ENCODE peak calls at places on chromosome 12, in five cellular contexts. J is colonic mucosa; Z is NT2/D1; X is cardiac muscle cell; R is CD8-positive, alpha-beta memory T cell. A is an unnamed sample. For H3K9me3, the result is how much of the 10 kb centered on the place peaks cover.

GRCh38 chr12:6694701-6695100 is 5.5 kb upstream of the ZNF384 start:
- DNase-seq in J (no peak), R (no peak), X (no peak), Z (no peak), A (no peak)

GRCh38 chr12:118307069-118307954 is 65.4 kb downstream of the TAOK3 start:
- DNase-seq in J (no peak), R (no peak), X (no peak), Z (no peak), A (no peak)

GRCh38 chr12:46669720-46670119 is 156.1 kb downstream of the SLC38A4 start:
- DNase-seq in J (no peak), Z (peak), X (no peak), R (no peak), A (no peak)

GRCh38 chr12:116087399-116087798 is 190.1 kb downstream of the MED13L start:
- DNase-seq in J (no peak), X (no peak), Z (no peak), R (no peak), A (no peak)

GRCh38 chr12:51011960-51012359 is 14.2 kb downstream of the SLC11A2 start:
- DNase-seq in X (no peak), J (no peak), Z (no peak), R (no peak), A (no peak)

GRCh38 chr12:6375269-6376078 is at the start of gene SCNN1A:
- DNase-seq in Z (peak), R (no peak), J (peak), X (no peak), A (peak)

GRCh38 chr12:114274131-114274530 is 131.8 kb downstream of the TBX5 start:
- DNase-seq in J (no peak), R (no peak), Z (no peak), X (no peak), A (no peak)

GRCh38 chr12:107593713-107594381 is 91.8 kb upstream of the PWP1 start:
- DNase-seq in X (no peak), J (no peak), R (no peak), Z (no peak), A (no peak)

GRCh38 chr12:29574500-29574899 is 77.0 kb upstream of the OVCH1 start:
- DNase-seq in J (no peak), X (no peak), Z (no peak), R (no peak), A (peak)

GRCh38 chr12:108854055-108854452 is 3.3 kb downstream of the SSH1 start:
- DNase-seq in R (no peak), X (no peak), Z (no peak), J (no peak), A (no peak)

GRCh38 chr12:114166360-114166759 is 200.2 kb upstream of the RBM19 start:
- DNase-seq in Z (peak), R (no peak), X (peak), J (no peak), A (peak)

GRCh38 chr12:48003226-48004038 is 844 bp downstream of the COL2A1 start:
- DNase-seq in X (peak), Z (no peak), J (no peak), R (no peak), A (no peak)

GRCh38 chr12:85549658-85550057 is 269.6 kb downstream of the ALX1 start:
- DNase-seq in X (no peak), Z (no peak), R (no peak), J (no peak), A (peak)

GRCh38 chr12:47870175-47870781 is 34.5 kb downstream of the VDR start:
- DNase-seq in J (peak), X (peak), Z (peak), R (no peak), A (peak)

GRCh38 chr12:82436354-82436753 is 78.0 kb downstream of the METTL25 start:
- DNase-seq in R (no peak), J (no peak), Z (no peak), X (no peak), A (no peak)

GRCh38 chr12:117622087-117622486 is 260.7 kb upstream of the NOS1 start:
- DNase-seq in R (no peak), J (no peak), Z (no peak), X (no peak), A (no peak)

GRCh38 chr12:124713436-124714082 is 146.1 kb upstream of the NCOR2 start:
- DNase-seq in Z (no peak), R (peak), J (peak), X (no peak), A (peak)

GRCh38 chr12:80045594-80045993 is 53.7 kb upstream of the OTOGL start:
- DNase-seq in Z (no peak), X (no peak), R (no peak), J (no peak), A (no peak)

GRCh38 chr12:16165506-16165905 is 112.0 kb downstream of the SLC15A5 start:
- DNase-seq in Z (peak), J (peak), R (no peak), X (peak), A (peak)

GRCh38 chr12:99611117-99611516 is 36.4 kb upstream of the GARIN6 start:
- DNase-seq in Z (no peak), J (no peak), R (no peak), X (no peak), A (no peak)

GRCh38 chr12:23221066-23221465 is 596.1 kb downstream of the ETNK1 start:
- DNase-seq in X (no peak), R (no peak), Z (peak), J (no peak), A (no peak)

GRCh38 chr12:47725091-47725772 is at the start of gene ENDOU:
- DNase-seq in Z (no peak), J (no peak), R (no peak), X (no peak), A (no peak)

GRCh38 chr12:66636771-66637170 is 42.1 kb downstream of the GRIP1 start:
- DNase-seq in R (no peak), X (no peak), Z (no peak), J (no peak), A (no peak)

GRCh38 chr12:98645572-98646067 is 530 bp downstream of the APAF1 start:
- DNase-seq in X (peak), Z (no peak), J (peak), R (no peak), A (peak)

GRCh38 chr12:111893287-111893686 is 51.3 kb downstream of the MAPKAPK5 start:
- DNase-seq in X (no peak), J (no peak), Z (no peak), R (no peak), A (no peak)

GRCh38 chr12:113297621-113298471 is 37.1 kb downstream of the SLC8B1 start:
- DNase-seq in Z (no peak), R (no peak), X (no peak), J (no peak), A (no peak)

GRCh38 chr12:9405861-9406563 is 197.8 kb upstream of the PZP start:
- DNase-seq in Z (no peak), J (no peak), X (no peak), R (no peak), A (no peak)

GRCh38 chr12:12600659-12601058 is 11.0 kb upstream of the CREBL2 start:
- DNase-seq in R (no peak), Z (no peak), J (no peak), X (no peak), A (no peak)

GRCh38 chr12:108896331-108896730 is 16.4 kb downstream of the DAO start:
- DNase-seq in Z (no peak), J (no peak), X (no peak), R (no peak), A (no peak)

GRCh38 chr12:122023339-122024131 is 1.9 kb downstream of the BCL7A start:
- DNase-seq in X (peak), R (no peak), Z (no peak), J (peak), A (peak)

GRCh38 chr12:89135976-89136634 is 216.2 kb downstream of the DUSP6 start:
- DNase-seq in Z (no peak), X (no peak), J (no peak), R (no peak), A (no peak)

GRCh38 chr12:84046869-84047268 is 865.7 kb downstream of the SLC6A15 start:
- DNase-seq in Z (no peak), X (no peak), R (no peak), J (no peak), A (no peak)

GRCh38 chr12:90428881-90429280 is 526.1 kb downstream of the CCER1 start:
- DNase-seq in Z (no peak), X (no peak), J (no peak), R (no peak), A (no peak)

GRCh38 chr12:43271659-43272058 is 280.3 kb downstream of the ADAMTS20 start:
- DNase-seq in Z (no peak), J (no peak), R (no peak), X (no peak), A (no peak)

GRCh38 chr12:43273467-43273866 is 278.5 kb downstream of the ADAMTS20 start:
- DNase-seq in J (no peak), R (no peak), Z (no peak), X (no peak), A (peak)

GRCh38 chr12:43267782-43268181 is 284.2 kb downstream of the ADAMTS20 start:
- DNase-seq in X (no peak), R (no peak), Z (no peak), J (no peak), A (peak)
- H3K9me3 ChIP-seq in X (under half), R (under half), Z (under half), J (under half), A (under half)

GRCh38 chr12:132365226-132365625 is 35.8 kb upstream of the GALNT9 start:
- DNase-seq in J (no peak), Z (no peak), X (no peak), R (no peak), A (no peak)

GRCh38 chr12:132366341-132366861 is 37.0 kb upstream of the GALNT9 start:
- DNase-seq in R (peak), X (no peak), Z (no peak), J (no peak), A (no peak)

GRCh38 chr12:132367852-132368251 is 38.5 kb upstream of the GALNT9 start:
- DNase-seq in X (no peak), R (peak), J (no peak), Z (no peak), A (no peak)

GRCh38 chr12:132364348-132364902 is 35.0 kb upstream of the GALNT9 start:
- DNase-seq in R (peak), X (no peak), J (no peak), Z (no peak), A (no peak)

DNA sequence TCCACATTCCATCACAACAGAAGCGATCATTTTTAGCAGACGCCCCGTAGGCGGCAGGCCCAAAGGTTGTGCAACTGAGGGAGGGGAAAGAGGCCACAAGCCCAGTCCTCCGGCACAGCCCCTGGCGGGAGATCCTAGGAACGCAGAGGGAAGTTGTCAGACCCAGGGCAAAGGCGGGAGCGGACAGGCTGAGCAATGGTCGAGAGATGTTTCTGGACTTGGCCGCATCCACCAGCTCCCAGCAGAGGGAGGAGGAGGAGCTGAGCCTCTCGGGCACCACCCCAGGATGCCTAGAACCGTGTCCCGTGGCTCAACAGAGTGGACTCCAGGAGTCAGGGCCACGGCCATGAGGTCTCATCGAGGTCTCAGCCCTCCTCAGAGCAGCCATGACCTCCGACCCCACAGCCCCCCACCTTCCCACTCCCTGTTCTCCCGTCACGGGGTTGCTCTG is 38.0 kb upstream of the GALNT9 start:
- DNase-seq in J (no peak), R (peak), Z (no peak), X (no peak), A (no peak)
- H3K9me3 ChIP-seq in J (under half), R (under half), Z (under half), X (under half), A (under half)

DNA sequence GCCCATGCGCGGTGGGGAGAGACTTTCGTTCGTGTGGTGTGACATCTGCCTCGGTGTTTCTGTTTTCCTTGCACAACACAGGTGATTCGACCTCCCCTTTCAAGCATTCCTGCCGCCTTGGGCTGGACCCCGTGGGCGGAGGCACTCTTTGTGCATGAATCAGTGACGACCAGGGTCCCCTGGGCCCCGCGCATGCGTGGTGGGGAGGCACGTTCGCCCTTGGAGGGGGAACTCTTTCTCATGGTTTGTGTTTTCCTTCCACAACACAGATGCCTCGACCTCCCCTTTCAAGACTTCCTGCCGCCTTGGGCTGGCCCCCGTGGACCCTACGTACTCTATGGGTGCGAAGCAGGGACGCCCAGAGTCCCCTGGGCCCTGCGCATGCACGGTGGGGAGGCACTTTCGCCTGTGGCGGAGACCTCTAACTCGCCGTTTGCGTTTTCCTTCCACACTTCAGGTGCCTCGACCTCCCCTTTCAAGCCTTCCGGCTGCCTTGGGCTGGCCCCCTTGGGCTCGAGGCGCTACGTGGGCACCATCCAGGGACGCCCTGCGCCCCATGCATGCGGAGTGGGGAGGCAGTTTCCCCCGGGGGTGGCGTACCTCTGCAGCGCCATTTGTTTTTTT is 340.9 kb downstream of the ALG10 start:
- DNase-seq in Z (no peak), R (no peak), J (no peak), X (no peak), A (no peak)
- H3K9me3 ChIP-seq in Z (under half), R (under half), J (under half), X (under half), A (under half)

GRCh38 chr12:128661216-128661550 is 162.6 kb downstream of the SLC15A4 start:
- DNase-seq in Z (no peak), R (no peak), J (no peak), X (no peak), A (peak)

GRCh38 chr12:128657378-128657777 is 166.4 kb downstream of the SLC15A4 start:
- DNase-seq in Z (no peak), R (no peak), J (no peak), X (no peak), A (no peak)

GRCh38 chr12:128662106-128662505 is 161.7 kb downstream of the SLC15A4 start:
- DNase-seq in X (no peak), R (no peak), J (no peak), Z (no peak), A (peak)

DNA sequence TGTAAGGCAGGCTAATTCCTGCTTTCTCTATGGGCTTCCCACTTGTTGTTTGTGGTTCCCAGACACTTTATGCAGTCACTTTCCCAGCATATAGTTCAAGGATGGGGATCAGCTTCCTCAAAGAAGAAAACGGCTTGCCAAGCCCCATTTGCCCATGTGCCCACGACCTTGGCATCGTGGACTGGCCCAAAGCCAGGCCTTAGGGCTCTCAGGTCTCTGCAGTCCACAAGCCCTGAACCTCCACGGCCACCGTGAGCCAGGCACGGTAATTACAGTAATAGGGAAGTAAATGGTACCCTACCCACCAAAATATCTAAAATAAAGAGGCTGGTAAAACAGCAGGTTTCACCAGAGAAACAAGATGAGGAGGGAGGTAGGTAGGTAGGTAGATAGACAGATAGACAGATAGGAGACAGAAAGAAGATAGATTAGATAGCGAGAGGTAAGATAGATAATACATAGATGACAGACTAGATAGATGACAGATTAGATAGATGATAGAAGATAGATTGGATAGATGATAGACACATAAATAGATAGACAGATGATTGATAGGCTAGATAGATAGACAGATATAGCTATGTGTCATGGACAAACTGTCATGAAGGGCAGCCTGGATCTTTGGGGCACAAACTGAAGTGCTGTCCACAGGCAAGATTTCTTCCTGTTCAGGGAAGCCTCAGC is 163.1 kb downstream of the SLC15A4 start:
- DNase-seq in R (no peak), J (no peak), Z (no peak), X (no peak), A (peak)
- H3K9me3 ChIP-seq in R (under half), J (under half), Z (under half), X (under half), A (under half)

DNA sequence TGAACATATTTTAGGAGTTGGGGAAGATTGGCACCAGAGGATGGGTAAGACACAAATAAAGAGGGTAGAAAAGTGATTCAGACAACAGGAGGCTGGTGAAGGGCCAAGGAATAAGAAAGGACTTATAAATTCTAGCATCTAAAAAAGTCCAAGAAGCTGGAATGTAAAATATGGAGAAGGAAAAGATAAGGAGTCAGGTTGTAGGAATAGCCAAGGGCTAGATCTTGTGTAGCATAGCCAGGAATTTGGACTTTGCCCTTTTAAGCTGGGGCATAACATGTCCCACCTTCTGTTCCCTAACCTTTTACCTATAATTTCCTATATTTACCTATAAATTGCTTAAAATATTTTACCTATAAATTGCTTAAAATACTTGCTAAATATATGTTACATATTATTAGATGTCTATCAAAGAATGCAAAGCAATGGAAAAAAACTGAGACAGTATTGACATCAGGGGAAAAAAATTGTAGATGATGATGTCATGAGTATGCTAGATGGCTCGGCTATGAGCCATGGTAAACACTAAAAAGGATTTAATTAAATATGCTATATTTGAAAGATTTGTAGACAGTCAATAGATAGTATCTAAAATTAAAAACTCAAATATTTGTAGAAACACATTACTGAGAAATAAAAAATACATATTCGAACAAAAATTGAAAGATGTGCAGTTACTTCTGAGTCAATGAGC is 99.7 kb upstream of the PLEKHG7 start:
- DNase-seq in J (no peak), R (no peak), X (no peak), Z (no peak), A (no peak)
- H3K9me3 ChIP-seq in J (under half), R (under half), X (under half), Z (under half), A (under half)

GRCh38 chr12:132908145-132909029 is 21.0 kb upstream of the CHFR start:
- DNase-seq in Z (peak), X (peak), R (peak), J (peak), A (peak)

GRCh38 chr12:132907216-132907615 is 19.8 kb upstream of the CHFR start:
- DNase-seq in R (no peak), Z (no peak), X (no peak), J (no peak), A (no peak)

GRCh38 chr12:132904718-132905328 is 17.4 kb upstream of the CHFR start:
- DNase-seq in Z (peak), X (peak), J (peak), R (peak), A (peak)

GRCh38 chr12:132909030-132909368 is 21.6 kb upstream of the CHFR start:
- DNase-seq in R (no peak), J (no peak), X (no peak), Z (no peak), A (no peak)
- H3K9me3 ChIP-seq in R (under half), J (under half), X (under half), Z (under half), A (under half)

A was measured in small intestine.